ENCODE peak calls at places on chromosomes 13 and 19, in five cellular contexts. One of them, this sample, is unnamed.
A peak's percentile ranks its signal among the peaks of the same experiment; 100 is the strongest.

GRCh38 chr19:7480222-7480974 is 8.4 kb downstream of the PEX11G start:
- DNase-seq in epithelial cell of proximal tubule: no peak
- DNase-seq in BE2C: no peak
- DNase-seq in cardiac fibroblast: no peak
- DNase-seq in lower leg skin: no peak
- DNase-seq in this sample: no peak

GRCh38 chr19:2374808-2375207 is 14.7 kb downstream of the TMPRSS9 start:
- DNase-seq in cardiac fibroblast: no peak
- DNase-seq in BE2C: no peak
- DNase-seq in epithelial cell of proximal tubule: no peak
- DNase-seq in lower leg skin: no peak
- DNase-seq in this sample: no peak

GRCh38 chr19:3785464-3785937 is 680 bp downstream of the MATK start:
- DNase-seq in BE2C: no peak
- DNase-seq in epithelial cell of proximal tubule: no peak
- DNase-seq in lower leg skin: no peak
- DNase-seq in cardiac fibroblast: no peak
- DNase-seq in this sample: no peak

GRCh38 chr13:52158629-52159158 is 703 bp downstream of the NEK3 start:
- DNase-seq in lower leg skin: peak; percentile 88
- DNase-seq in epithelial cell of proximal tubule: no peak
- DNase-seq in cardiac fibroblast: peak; percentile 58
- DNase-seq in BE2C: no peak
- DNase-seq in this sample: no peak

GRCh38 chr19:294341-294818 is 3.2 kb upstream of the PLPP2 start:
- DNase-seq in lower leg skin: peak; percentile 83
- DNase-seq in cardiac fibroblast: no peak
- DNase-seq in epithelial cell of proximal tubule: no peak
- DNase-seq in BE2C: no peak
- DNase-seq in this sample: no peak

GRCh38 chr13:35714588-35714987 is 238.1 kb upstream of the MAB21L1 start:
- DNase-seq in cardiac fibroblast: no peak
- DNase-seq in BE2C: peak; percentile 85
- DNase-seq in epithelial cell of proximal tubule: no peak
- DNase-seq in lower leg skin: no peak
- DNase-seq in this sample: no peak

GRCh38 chr19:10193666-10194499 is 870 bp downstream of the DNMT1 start:
- DNase-seq in lower leg skin: peak; percentile 90
- DNase-seq in BE2C: peak; percentile 39
- DNase-seq in epithelial cell of proximal tubule: no peak
- DNase-seq in cardiac fibroblast: peak; percentile 41
- DNase-seq in this sample: no peak

GRCh38 chr19:39475748-39476147 is 4.9 kb upstream of the TIMM50 start:
- DNase-seq in cardiac fibroblast: no peak
- DNase-seq in BE2C: no peak
- DNase-seq in epithelial cell of proximal tubule: no peak
- DNase-seq in lower leg skin: no peak
- DNase-seq in this sample: no peak

GRCh38 chr13:114037674-114038073 is 63.8 kb upstream of the C13orf46 start:
- DNase-seq in lower leg skin: no peak
- DNase-seq in cardiac fibroblast: no peak
- DNase-seq in BE2C: no peak
- DNase-seq in epithelial cell of proximal tubule: no peak
- DNase-seq in this sample: no peak

GRCh38 chr13:113061796-113062425 is 43.7 kb upstream of the F7 start:
- DNase-seq in cardiac fibroblast: no peak
- DNase-seq in BE2C: no peak
- DNase-seq in epithelial cell of proximal tubule: no peak
- DNase-seq in lower leg skin: no peak
- DNase-seq in this sample: no peak

GRCh38 chr19:17770613-17771012 is 19.3 kb downstream of the FCHO1 start:
- DNase-seq in lower leg skin: no peak
- DNase-seq in epithelial cell of proximal tubule: no peak
- DNase-seq in cardiac fibroblast: no peak
- DNase-seq in BE2C: no peak
- DNase-seq in this sample: no peak

GRCh38 chr13:110379905-110380341 is 72.8 kb downstream of the COL4A2 start:
- DNase-seq in BE2C: no peak
- DNase-seq in cardiac fibroblast: no peak
- DNase-seq in lower leg skin: no peak
- DNase-seq in epithelial cell of proximal tubule: no peak
- DNase-seq in this sample: no peak

GRCh38 chr13:110799246-110800236 is 86.0 kb downstream of the ING1 start:
- DNase-seq in epithelial cell of proximal tubule: no peak
- DNase-seq in BE2C: no peak
- DNase-seq in cardiac fibroblast: peak; percentile 97
- DNase-seq in lower leg skin: no peak
- DNase-seq in this sample: peak; percentile 45

GRCh38 chr19:42233106-42233505 is 9.3 kb downstream of the GSK3A start:
- DNase-seq in epithelial cell of proximal tubule: no peak
- DNase-seq in cardiac fibroblast: no peak
- DNase-seq in lower leg skin: no peak
- DNase-seq in BE2C: no peak
- DNase-seq in this sample: no peak

GRCh38 chr19:11418518-11419506 is at the start of gene RGL3:
- DNase-seq in lower leg skin: peak; percentile 86
- DNase-seq in cardiac fibroblast: no peak
- DNase-seq in BE2C: no peak
- DNase-seq in epithelial cell of proximal tubule: no peak
- DNase-seq in this sample: no peak

GRCh38 chr19:9720541-9720940 is 45.6 kb upstream of the ZNF562 start:
- DNase-seq in epithelial cell of proximal tubule: no peak
- DNase-seq in lower leg skin: no peak
- DNase-seq in cardiac fibroblast: no peak
- DNase-seq in BE2C: no peak
- DNase-seq in this sample: no peak

GRCh38 chr19:3336680-3337523 is 29.5 kb upstream of the NFIC start:
- DNase-seq in lower leg skin: peak; percentile 97
- DNase-seq in epithelial cell of proximal tubule: peak; percentile 56
- DNase-seq in BE2C: no peak
- DNase-seq in cardiac fibroblast: peak; percentile 97
- DNase-seq in this sample: no peak

GRCh38 chr19:34393629-34394028 is 10.6 kb upstream of the PDCD2L start:
- DNase-seq in lower leg skin: no peak
- DNase-seq in BE2C: no peak
- DNase-seq in epithelial cell of proximal tubule: no peak
- DNase-seq in cardiac fibroblast: no peak
- DNase-seq in this sample: no peak

DNA sequence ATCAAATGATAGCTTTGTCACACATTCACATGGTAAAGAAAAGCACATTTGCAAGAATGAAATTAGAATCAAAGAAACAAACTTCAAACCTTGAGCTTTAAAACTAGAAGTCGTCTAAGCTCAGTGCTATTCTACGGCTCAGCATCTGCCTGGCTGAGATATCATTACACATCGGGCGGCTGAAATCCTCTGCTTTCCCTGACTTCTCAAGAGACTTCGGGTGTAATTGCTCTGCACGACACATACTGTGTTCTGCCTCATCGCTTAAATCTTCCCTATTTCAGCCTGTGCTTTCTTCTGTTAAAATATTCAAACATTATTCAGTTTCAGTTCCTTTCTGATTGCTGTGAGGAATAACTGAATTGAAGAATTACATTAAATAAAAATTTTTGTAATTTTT is 265.3 kb downstream of the NALCN start:
- DNase-seq in epithelial cell of proximal tubule: no peak
- DNase-seq in cardiac fibroblast: no peak
- DNase-seq in lower leg skin: no peak
- DNase-seq in BE2C: no peak
- DNase-seq in this sample: no peak
- H3K4me3 ChIP-seq in epithelial cell of proximal tubule: no peak overlapping the region
- H3K4me3 ChIP-seq in cardiac fibroblast: no peak overlapping the region
- H3K4me3 ChIP-seq in lower leg skin: no peak overlapping the region
- H3K4me3 ChIP-seq in BE2C: no peak overlapping the region
- H3K4me3 ChIP-seq in this sample: no peak overlapping the region

DNA sequence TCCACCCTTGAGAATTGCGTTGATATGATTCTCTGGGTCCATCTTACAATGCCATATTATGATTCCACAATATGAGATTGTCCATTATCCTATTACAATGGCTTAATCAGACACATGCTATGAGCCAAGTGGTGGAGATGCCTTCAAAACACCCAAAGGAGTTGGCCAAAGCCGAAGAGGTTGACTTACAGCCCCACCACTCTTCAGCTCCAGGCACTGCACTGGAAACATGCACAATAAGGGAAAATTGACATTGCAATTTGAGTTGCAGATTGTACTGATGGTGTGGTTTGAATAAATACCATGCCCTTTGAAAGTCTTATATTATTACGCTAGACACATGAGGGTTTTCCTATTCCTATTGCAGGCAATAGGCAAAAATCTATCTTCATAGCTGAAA is 75.4 kb upstream of the TNFSF11 start:
- DNase-seq in lower leg skin: no peak
- DNase-seq in cardiac fibroblast: no peak
- DNase-seq in BE2C: no peak
- DNase-seq in epithelial cell of proximal tubule: no peak
- DNase-seq in this sample: no peak
- TF ChIP-seq CTCF in lower leg skin: no peak
- TF ChIP-seq CTCF in cardiac fibroblast: peak; percentile 20
- TF ChIP-seq CTCF in BE2C: no peak
- TF ChIP-seq CTCF in epithelial cell of proximal tubule: no peak
- TF ChIP-seq CTCF in this sample: no peak

GRCh38 chr13:47175172-47175806 is 278.4 kb upstream of the HTR2A start:
- DNase-seq in lower leg skin: no peak
- DNase-seq in epithelial cell of proximal tubule: peak; percentile 6
- DNase-seq in cardiac fibroblast: peak; percentile 65
- DNase-seq in BE2C: no peak
- DNase-seq in this sample: peak; percentile 64
- H3K4me3 ChIP-seq in lower leg skin: no peak overlapping the region
- H3K4me3 ChIP-seq in epithelial cell of proximal tubule: no peak overlapping the region
- H3K4me3 ChIP-seq in cardiac fibroblast: no peak overlapping the region
- H3K4me3 ChIP-seq in BE2C: no peak overlapping the region
- H3K4me3 ChIP-seq in this sample: no peak overlapping the region

GRCh38 chr19:55676889-55677505 is 2.0 kb downstream of the EPN1 start:
- DNase-seq in BE2C: no peak
- DNase-seq in lower leg skin: no peak
- DNase-seq in epithelial cell of proximal tubule: no peak
- DNase-seq in cardiac fibroblast: no peak
- DNase-seq in this sample: no peak
- TF ChIP-seq CTCF in BE2C: no peak
- TF ChIP-seq CTCF in lower leg skin: no peak
- TF ChIP-seq CTCF in epithelial cell of proximal tubule: no peak
- TF ChIP-seq CTCF in cardiac fibroblast: no peak
- TF ChIP-seq CTCF in this sample: no peak

GRCh38 chr19:50501568-50502475 is 9.2 kb downstream of the JOSD2 start:
- DNase-seq in BE2C: no peak
- DNase-seq in lower leg skin: no peak
- DNase-seq in cardiac fibroblast: no peak
- DNase-seq in epithelial cell of proximal tubule: no peak
- DNase-seq in this sample: no peak
- H3K4me3 ChIP-seq in BE2C: no peak overlapping the region
- H3K4me3 ChIP-seq in lower leg skin: no peak overlapping the region
- H3K4me3 ChIP-seq in cardiac fibroblast: no peak overlapping the region
- H3K4me3 ChIP-seq in epithelial cell of proximal tubule: no peak overlapping the region
- H3K4me3 ChIP-seq in this sample: no peak overlapping the region

GRCh38 chr13:44048326-44048725 is 168.6 kb downstream of the LACC1 start:
- DNase-seq in epithelial cell of proximal tubule: no peak
- DNase-seq in cardiac fibroblast: peak; percentile 10
- DNase-seq in lower leg skin: no peak
- DNase-seq in BE2C: no peak
- DNase-seq in this sample: no peak
- TF ChIP-seq CTCF in epithelial cell of proximal tubule: peak; percentile 47
- TF ChIP-seq CTCF in cardiac fibroblast: peak; percentile 23
- TF ChIP-seq CTCF in lower leg skin: no peak
- TF ChIP-seq CTCF in BE2C: peak; percentile 27
- TF ChIP-seq CTCF in this sample: no peak

GRCh38 chr19:48715681-48716171 is 3.8 kb downstream of the MAMSTR start:
- DNase-seq in lower leg skin: no peak
- DNase-seq in cardiac fibroblast: no peak
- DNase-seq in BE2C: no peak
- DNase-seq in epithelial cell of proximal tubule: no peak
- DNase-seq in this sample: no peak
- H3K4me3 ChIP-seq in lower leg skin: no peak overlapping the region
- H3K4me3 ChIP-seq in cardiac fibroblast: peak overlapping the region; percentile 15
- H3K4me3 ChIP-seq in BE2C: no peak overlapping the region
- H3K4me3 ChIP-seq in epithelial cell of proximal tubule: no peak overlapping the region
- H3K4me3 ChIP-seq in this sample: peak overlapping the region; percentile 63